ENCODE peak calls at places on chromosome 1, in six cellular contexts. C is occipital lobe; O is naive thymus-derived CD8-positive, alpha-beta T cell; I is ascending aorta; Y is Calu3; N is HuH-7.5. R is an unnamed sample.

GRCh38 chr1:150262388-150263320 is 5.1 kb downstream of the CA14 start:
- DNase-seq in O (no peak), N (no peak), I (no peak), Y (peak), C (no peak), R (no peak)

GRCh38 chr1:236143104-236143948 is 987 bp downstream of the GPR137B start:
- DNase-seq in Y (no peak), C (no peak), N (peak), O (no peak), I (no peak), R (no peak)

GRCh38 chr1:30733520-30733919 is 10.1 kb upstream of the MATN1 start:
- DNase-seq in Y (no peak), N (no peak), C (no peak), O (no peak), I (no peak), R (no peak)

GRCh38 chr1:41427022-41427942 is 57.2 kb downstream of the EDN2 start:
- DNase-seq in I (no peak), Y (no peak), O (no peak), N (no peak), C (no peak), R (no peak)

GRCh38 chr1:194535369-194535768 is 1349.0 kb upstream of the B3GALT2 start:
- DNase-seq in N (no peak), C (no peak), O (no peak), I (no peak), Y (no peak), R (no peak)

GRCh38 chr1:116806671-116807070 is 52.4 kb downstream of the CD2 start:
- DNase-seq in C (no peak), Y (no peak), N (no peak), O (no peak), I (no peak), R (no peak)

GRCh38 chr1:53316058-53316741 is 11.7 kb downstream of the LRP8 start:
- DNase-seq in Y (peak), N (no peak), I (no peak), O (no peak), C (no peak), R (no peak)

GRCh38 chr1:212635141-212635601 is 26.6 kb downstream of the ATF3 start:
- DNase-seq in O (no peak), Y (peak), N (no peak), C (no peak), I (no peak), R (no peak)

GRCh38 chr1:111412839-111413238 is 14.7 kb downstream of the OVGP1 start:
- DNase-seq in C (no peak), O (no peak), I (no peak), Y (no peak), N (no peak), R (no peak)

GRCh38 chr1:201648911-201649775 is 110.2 kb downstream of the NAV1 start:
- DNase-seq in N (no peak), C (no peak), Y (no peak), O (no peak), I (peak), R (no peak)

GRCh38 chr1:27332536-27333281 is 9.1 kb upstream of the SYTL1 start:
- DNase-seq in C (no peak), I (no peak), Y (peak), O (peak), N (peak), R (no peak)

GRCh38 chr1:209106237-209106741 is 477.2 kb upstream of the CAMK1G start:
- DNase-seq in O (no peak), I (no peak), Y (no peak), N (no peak), C (peak), R (no peak)

GRCh38 chr1:34906756-34907155 is 22.7 kb downstream of the DLGAP3 start:
- DNase-seq in C (peak), I (no peak), O (no peak), N (no peak), Y (no peak), R (no peak)

GRCh38 chr1:2230781-2231666 is 2.9 kb downstream of the SKI start:
- DNase-seq in O (peak), C (peak), Y (no peak), I (peak), N (peak), R (no peak)

GRCh38 chr1:154170547-154171221 is 15.8 kb upstream of the NUP210L start:
- DNase-seq in C (no peak), I (no peak), Y (no peak), O (no peak), N (no peak), R (no peak)

GRCh38 chr1:156853761-156854160 is 5.2 kb downstream of the INSRR start:
- DNase-seq in C (no peak), I (no peak), N (no peak), O (no peak), Y (no peak), R (no peak)

GRCh38 chr1:194369060-194369459 is 1182.6 kb upstream of the B3GALT2 start:
- DNase-seq in O (no peak), Y (no peak), N (no peak), C (no peak), I (no peak), R (no peak)

GRCh38 chr1:5273280-5274003 is 619.0 kb downstream of the AJAP1 start:
- DNase-seq in O (no peak), N (no peak), I (peak), C (no peak), Y (no peak), R (no peak)

GRCh38 chr1:176800978-176801552 is 338.1 kb downstream of the PAPPA2 start:
- DNase-seq in C (no peak), O (no peak), N (no peak), I (no peak), Y (no peak), R (no peak)

GRCh38 chr1:201506092-201506491 is 831 bp downstream of the CSRP1 start:
- DNase-seq in I (no peak), O (no peak), C (no peak), N (no peak), Y (no peak), R (no peak)

GRCh38 chr1:156705918-156706646 is 699 bp upstream of the CRABP2 start:
- DNase-seq in C (peak), O (peak), Y (peak), N (peak), I (peak), R (peak)

GRCh38 chr1:247343801-247344200 is 12.1 kb upstream of the ZNF496 start:
- DNase-seq in O (no peak), C (no peak), Y (no peak), I (no peak), N (no peak), R (no peak)

GRCh38 chr1:23529146-23530088 is 1.6 kb downstream of the E2F2 start:
- DNase-seq in O (no peak), Y (no peak), N (no peak), I (no peak), C (no peak), R (no peak)

GRCh38 chr1:174158767-174159252 is 510 bp upstream of the RABGAP1L start:
- DNase-seq in N (peak), O (peak), Y (no peak), I (no peak), C (no peak), R (no peak)

GRCh38 chr1:114107474-114108175 is 46.0 kb downstream of the SYT6 start:
- DNase-seq in Y (no peak), N (no peak), O (no peak), C (no peak), I (no peak), R (no peak)

GRCh38 chr1:28582248-28582615 is 9.8 kb upstream of the RAB42 start:
- DNase-seq in C (no peak), N (peak), O (no peak), I (no peak), Y (no peak), R (no peak)

GRCh38 chr1:154847891-154848290 is 22.2 kb downstream of the KCNN3 start:
- DNase-seq in C (peak), O (no peak), I (no peak), Y (no peak), N (no peak), R (no peak)

GRCh38 chr1:156356875-156357534 is 12.0 kb upstream of the RHBG start:
- DNase-seq in N (peak), I (no peak), O (peak), C (no peak), Y (peak), R (peak)